ENCODE peak calls at places on chromosomes 2 and 18, in four cellular contexts. Q, L, H and Y are unnamed samples.

GRCh38 chr2:149278146-149278878 is 52.1 kb upstream of the LYPD6 start:
- DNase-seq in Q (no peak), L (no peak), H (no peak), Y (no peak)

GRCh38 chr2:121218386-121218938 is 66.5 kb downstream of the TFCP2L1 start:
- DNase-seq in Q (no peak), H (no peak), L (no peak), Y (no peak)

GRCh38 chr2:119377973-119378305 is 11.2 kb downstream of the DBI start:
- DNase-seq in H (no peak), Q (no peak), L (no peak), Y (no peak)

GRCh38 chr2:61426267-61426897 is 44.5 kb downstream of the USP34 start:
- DNase-seq in L (peak), Q (peak), H (peak), Y (peak)

GRCh38 chr2:230713331-230714121 is 884 bp downstream of the CAB39 start:
- DNase-seq in H (peak), L (peak), Q (peak), Y (no peak)

GRCh38 chr2:128278979-128279378 is 39.7 kb downstream of the HS6ST1 start:
- DNase-seq in H (no peak), L (no peak), Q (no peak), Y (no peak)

GRCh38 chr2:221034026-221034701 is 537.9 kb downstream of the EPHA4 start:
- DNase-seq in L (no peak), Q (no peak), H (no peak), Y (no peak)

GRCh38 chr2:9330639-9331270 is 92.6 kb downstream of the ITGB1BP1 start:
- DNase-seq in H (no peak), Q (no peak), L (no peak), Y (no peak)

GRCh38 chr2:218400930-218401833 is 1.5 kb downstream of the CTDSP1 start:
- DNase-seq in Q (peak), L (peak), H (no peak), Y (no peak)

GRCh38 chr2:109428841-109429710 is 184.7 kb downstream of the SEPTIN10 start:
- DNase-seq in H (no peak), L (no peak), Q (no peak), Y (no peak)

GRCh38 chr18:27789406-27789805 is 387.5 kb downstream of the CDH2 start:
- DNase-seq in L (no peak), H (no peak), Q (no peak), Y (no peak)

GRCh38 chr2:175136334-175137215 is 31.4 kb downstream of the ATF2 start:
- DNase-seq in H (no peak), Q (no peak), L (no peak), Y (no peak)

GRCh38 chr2:239192456-239192855 is 208.4 kb downstream of the HDAC4 start:
- DNase-seq in L (no peak), H (peak), Q (no peak), Y (no peak)

GRCh38 chr2:39007875-39008504 is 112.9 kb downstream of the SOS1 start:
- DNase-seq in H (no peak), L (no peak), Q (no peak), Y (no peak)

GRCh38 chr2:177547122-177547521 is 154.5 kb downstream of the AGPS start:
- DNase-seq in Q (no peak), L (no peak), H (no peak), Y (no peak)

GRCh38 chr2:97715951-97716694 is 2.7 kb downstream of the ZAP70 start:
- DNase-seq in H (no peak), L (no peak), Q (no peak), Y (no peak)

GRCh38 chr2:226794751-226795171 is 4.9 kb downstream of the IRS1 start:
- DNase-seq in L (no peak), Q (no peak), H (no peak), Y (no peak)

GRCh38 chr2:69582582-69583176 is 60.9 kb downstream of the AAK1 start:
- DNase-seq in L (peak), Q (peak), H (no peak), Y (no peak)

GRCh38 chr2:148255929-148256328 is 235.0 kb downstream of the MBD5 start:
- DNase-seq in L (no peak), Q (no peak), H (no peak), Y (no peak)

GRCh38 chr2:212777020-212777491 is 238.5 kb upstream of the ERBB4 start:
- DNase-seq in Q (peak), L (no peak), H (no peak), Y (peak)

GRCh38 chr2:174587607-174588006 is 10.0 kb downstream of the WIPF1 start:
- DNase-seq in H (no peak), L (no peak), Q (no peak), Y (no peak)

GRCh38 chr2:229273384-229274338 is 2.6 kb upstream of the PID1 start:
- DNase-seq in L (peak), H (peak), Q (peak), Y (peak)

GRCh38 chr2:96952976-96953610 is 33.3 kb downstream of the FAM178B start:
- DNase-seq in Q (no peak), L (no peak), H (no peak), Y (no peak)

GRCh38 chr2:48841126-48841525 is 85.6 kb upstream of the LHCGR start:
- DNase-seq in L (no peak), H (no peak), Q (no peak), Y (no peak)
- TF ChIP-seq FOSL1 in L (no peak), H (no peak), Q (no peak), Y (no peak)

DNA sequence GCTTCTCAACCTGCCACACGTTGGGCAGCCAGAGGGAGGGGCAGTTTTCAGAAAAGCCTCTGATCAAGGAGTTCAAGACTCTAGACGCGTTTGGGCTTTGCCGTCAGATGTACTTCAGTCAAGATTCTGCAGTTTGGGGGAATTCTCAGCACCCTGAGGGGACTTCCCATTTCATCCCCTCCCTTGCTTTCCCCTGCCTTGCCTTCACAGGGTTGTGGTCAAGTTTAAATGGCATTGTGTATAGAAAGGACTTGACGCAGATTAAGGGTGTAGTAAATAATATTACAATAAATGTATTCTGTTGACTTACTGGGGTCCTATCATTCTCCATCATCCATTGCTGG is 198.3 kb upstream of the NABP1 start:
- DNase-seq in L (no peak), H (no peak), Q (no peak), Y (no peak)
- TF ChIP-seq FOSL1 in L (no peak), H (no peak), Q (no peak), Y (no peak)

DNA sequence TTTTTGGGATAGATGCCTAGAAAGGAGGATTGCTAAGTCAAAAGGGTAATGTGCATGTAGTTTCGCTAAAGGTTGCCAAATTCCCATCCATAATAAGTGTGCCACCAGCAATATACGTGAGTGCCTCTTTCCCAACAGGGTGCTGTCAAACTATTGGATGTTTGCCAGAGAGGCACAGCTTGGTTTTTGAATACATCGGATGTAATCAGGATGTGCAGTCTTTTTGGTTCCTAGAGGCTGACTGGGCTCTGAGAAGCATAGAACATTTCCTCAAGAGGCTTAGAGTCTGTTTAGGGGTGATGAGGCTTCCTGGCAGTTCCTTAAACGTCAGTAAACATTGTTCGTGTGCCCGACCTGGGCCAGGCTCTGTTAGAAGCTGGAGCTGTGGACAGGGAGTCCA is 28.0 kb downstream of the AGAP1 start:
- DNase-seq in H (no peak), L (no peak), Q (no peak), Y (no peak)
- TF ChIP-seq FOSL1 in H (no peak), L (no peak), Q (no peak), Y (no peak)

GRCh38 chr2:28707592-28707991 is 44.0 kb upstream of the PPP1CB start:
- DNase-seq in Q (no peak), H (no peak), L (no peak), Y (no peak)

GRCh38 chr2:28710545-28710944 is 41.1 kb upstream of the PPP1CB start:
- DNase-seq in Q (no peak), H (no peak), L (no peak), Y (no peak)

GRCh38 chr2:28704621-28705020 is 47.0 kb upstream of the PPP1CB start:
- DNase-seq in L (no peak), H (no peak), Q (no peak), Y (no peak)

GRCh38 chr2:28705743-28706142 is 45.9 kb upstream of the PPP1CB start:
- DNase-seq in L (no peak), Q (no peak), H (no peak), Y (no peak)

GRCh38 chr2:28709101-28709500 is 42.5 kb upstream of the PPP1CB start:
- DNase-seq in H (no peak), L (no peak), Q (peak), Y (no peak)
- TF ChIP-seq FOSL1 in H (no peak), L (no peak), Q (no peak), Y (no peak)

GRCh38 chr2:11330457-11331142 is 13.8 kb downstream of the ROCK2 start:
- DNase-seq in Q (no peak), L (no peak), H (no peak), Y (no peak)

GRCh38 chr2:11327871-11328270 is 16.6 kb downstream of the ROCK2 start:
- DNase-seq in L (no peak), Q (no peak), H (no peak), Y (no peak)

GRCh38 chr2:11326692-11327211 is 17.7 kb downstream of the ROCK2 start:
- DNase-seq in H (no peak), Q (no peak), L (no peak), Y (no peak)

GRCh38 chr2:11332596-11332995 is 11.8 kb downstream of the ROCK2 start:
- DNase-seq in H (no peak), L (no peak), Q (no peak), Y (no peak)

GRCh38 chr2:11329759-11330158 is 14.7 kb downstream of the ROCK2 start:
- DNase-seq in H (no peak), L (no peak), Q (no peak), Y (no peak)
- TF ChIP-seq FOSL1 in H (no peak), L (no peak), Q (no peak), Y (no peak)

DNA sequence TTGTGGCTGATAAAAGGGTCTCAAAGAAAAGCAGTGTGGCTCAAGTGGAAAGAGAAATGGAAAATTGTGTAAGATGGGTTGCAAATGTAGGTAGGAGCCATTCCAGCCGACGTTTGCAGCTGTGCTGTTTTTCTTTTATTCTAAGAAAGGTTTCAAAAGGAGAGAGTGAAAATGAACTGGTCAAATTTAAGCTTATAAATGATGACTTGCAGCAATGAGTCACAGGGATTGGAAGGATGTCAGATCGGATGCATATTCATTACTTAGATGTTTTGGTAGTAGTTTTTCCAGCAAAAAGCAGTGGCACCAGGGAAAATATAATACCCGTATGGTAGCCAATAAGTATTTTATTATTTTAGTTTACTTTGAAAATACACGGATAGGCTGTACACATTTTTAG is 79.1 kb downstream of the LRRTM4 start:
- DNase-seq in L (no peak), Q (no peak), H (no peak), Y (no peak)
- TF ChIP-seq FOSL1 in L (no peak), Q (no peak), H (no peak), Y (no peak)

GRCh38 chr2:10844083-10844482 is 31.5 kb upstream of the PDIA6 start:
- DNase-seq in L (no peak), Q (no peak), H (peak), Y (no peak)
- TF ChIP-seq FOSL1 in L (no peak), Q (no peak), H (no peak), Y (no peak)